ENCODE peak calls at places on chromosome 13, in four cellular contexts. Z, F, L and H are unnamed samples. For H4K20me1 and H3K4me1, the result is how much of the 10 kb centered on the place peaks cover.

GRCh38 chr13:52164989-52165388 is 5.6 kb upstream of the NEK3 start:
- DNase-seq in F (peak), L (no peak), Z (no peak), H (no peak)

GRCh38 chr13:58999851-59000250 is 1163.9 kb downstream of the DIAPH3 start:
- DNase-seq in F (peak), Z (no peak), L (no peak), H (no peak)

GRCh38 chr13:73428137-73428536 is 369.3 kb downstream of the KLF5 start:
- DNase-seq in Z (no peak), F (no peak), L (no peak), H (peak)

GRCh38 chr13:77062097-77062496 is 35.1 kb upstream of the FBXL3 start:
- DNase-seq in Z (no peak), F (peak), L (no peak), H (peak)

GRCh38 chr13:22107549-22107948 is 436.7 kb downstream of the FGF9 start:
- DNase-seq in F (no peak), Z (no peak), L (no peak), H (peak)

GRCh38 chr13:43285891-43286602 is 262.7 kb downstream of the DNAJC15 start:
- DNase-seq in Z (no peak), L (peak), F (no peak), H (peak)

GRCh38 chr13:52109096-52109495 is 19.8 kb downstream of the NEK5 start:
- DNase-seq in F (no peak), L (no peak), Z (no peak), H (no peak)

GRCh38 chr13:48580185-48580803 is 47.4 kb upstream of the RCBTB2 start:
- DNase-seq in L (peak), Z (peak), F (peak), H (peak)

GRCh38 chr13:23321534-23322241 is 111.8 kb downstream of the SACS start:
- DNase-seq in F (peak), Z (no peak), L (no peak), H (peak)

GRCh38 chr13:38395505-38395803 is 45.8 kb downstream of the UFM1 start:
- DNase-seq in L (no peak), F (no peak), Z (no peak), H (peak)

GRCh38 chr13:30713133-30713532 is 22.2 kb upstream of the ALOX5AP start:
- DNase-seq in Z (no peak), L (no peak), F (peak), H (no peak)

GRCh38 chr13:24660023-24660806 is 20.0 kb upstream of the ATP12A start:
- DNase-seq in F (no peak), Z (no peak), L (no peak), H (peak)

GRCh38 chr13:59856281-59856810 is 307.4 kb downstream of the DIAPH3 start:
- DNase-seq in Z (no peak), F (peak), L (no peak), H (no peak)

GRCh38 chr13:39038569-39038898 is 278 bp downstream of the NHLRC3 start:
- DNase-seq in L (no peak), F (no peak), Z (peak), H (peak)

GRCh38 chr13:45367995-45368394 is 27.0 kb upstream of the TPT1 start:
- DNase-seq in Z (no peak), L (no peak), F (no peak), H (no peak)

GRCh38 chr13:104014803-104015645 is 948.8 kb upstream of the SLC10A2 start:
- DNase-seq in L (no peak), Z (no peak), F (peak), H (no peak)

GRCh38 chr13:43785166-43785680 is 1.5 kb downstream of the ENOX1 start:
- DNase-seq in L (peak), Z (no peak), F (peak), H (no peak)

GRCh38 chr13:97496511-97496910 is 62.5 kb downstream of the RAP2A start:
- DNase-seq in F (no peak), L (no peak), Z (no peak), H (no peak)

GRCh38 chr13:50400035-50400726 is 384.9 kb downstream of the KCNRG start:
- DNase-seq in Z (no peak), L (no peak), F (peak), H (no peak)

GRCh38 chr13:33111414-33112110 is 95.3 kb downstream of the KL start:
- DNase-seq in Z (no peak), F (peak), L (no peak), H (no peak)

DNA sequence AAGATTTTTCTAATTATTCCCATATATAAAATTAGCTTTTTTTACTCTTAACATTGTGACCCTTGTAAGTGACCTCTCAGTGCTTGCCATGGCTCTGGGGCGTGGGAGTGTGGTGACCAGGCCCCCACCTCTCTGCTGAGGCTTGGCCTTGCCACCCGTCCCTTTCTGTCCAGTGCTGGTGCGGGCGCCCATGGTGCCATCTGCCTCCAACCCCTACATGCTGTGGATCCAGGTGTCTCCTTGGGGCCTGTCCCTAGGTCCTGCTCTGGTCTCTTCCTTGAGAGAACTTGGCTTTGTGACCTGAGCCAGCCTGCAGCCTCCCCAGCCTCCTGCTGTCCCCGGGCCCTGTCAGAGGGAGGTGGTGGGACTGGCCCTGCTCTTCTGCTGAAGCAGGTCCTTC is 27.4 kb downstream of the TFDP1 start:
- DNase-seq in F (no peak), L (no peak), Z (no peak), H (no peak)
- H4K20me1 ChIP-seq in F (under half), L (half or more), Z (under half), H (under half)

DNA sequence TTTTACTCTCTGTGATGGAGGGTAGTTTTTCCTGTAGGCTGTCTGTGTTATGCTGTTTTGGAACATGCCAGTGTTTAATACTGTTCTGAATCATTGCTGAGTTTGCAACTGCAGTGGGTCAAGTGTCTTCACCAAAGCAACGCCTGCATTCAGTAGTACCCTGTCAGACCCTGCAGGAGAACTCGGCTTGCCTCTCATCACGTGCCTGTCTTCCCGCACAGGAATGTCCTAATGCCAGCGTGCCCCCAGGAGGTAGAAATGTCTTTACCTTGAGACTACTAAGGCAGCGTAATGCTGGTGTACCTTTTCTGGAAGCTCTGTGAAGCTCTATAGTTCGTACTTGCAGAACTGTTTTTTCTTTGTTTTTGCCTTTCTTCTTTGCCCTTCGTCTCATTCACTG is 42.3 kb downstream of the POLR1D start:
- DNase-seq in F (no peak), Z (no peak), L (peak), H (no peak)
- TF ChIP-seq CTCF in F (no peak), Z (no peak), L (no peak), H (no peak)

GRCh38 chr13:99867535-99868271 is 103.9 kb downstream of the ZIC5 start:
- DNase-seq in L (no peak), F (no peak), Z (no peak), H (no peak)
- H3K4me1 ChIP-seq in L (half or more), F (under half), Z (under half), H (under half)

DNA sequence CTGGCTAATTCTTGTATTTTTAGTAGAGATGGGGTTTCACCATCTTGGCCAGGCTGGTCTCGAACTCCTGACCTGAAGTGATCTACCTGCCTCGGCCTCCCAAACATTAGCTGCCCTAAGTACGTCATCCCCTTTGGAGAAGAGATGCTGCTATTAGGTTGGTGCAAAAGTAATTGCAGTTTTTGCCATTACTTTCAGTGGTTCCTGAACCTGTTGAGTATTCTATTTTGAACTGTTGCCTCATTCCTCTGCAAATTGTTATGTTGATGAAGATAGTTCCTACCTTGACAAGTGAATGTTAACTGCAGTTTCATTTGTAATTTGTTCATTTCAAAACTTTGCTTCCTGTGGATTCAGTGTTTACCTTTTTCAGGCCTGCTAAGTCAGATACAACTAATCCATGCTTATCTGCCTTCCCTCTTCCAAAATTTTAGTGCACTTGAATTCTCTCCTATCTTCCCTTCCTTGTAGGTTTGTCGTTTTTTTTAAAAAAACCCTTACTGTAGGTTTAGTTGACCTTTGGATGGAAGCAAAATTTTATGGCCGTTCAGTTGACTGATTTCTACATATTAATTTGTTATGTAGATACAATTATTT is 24.0 kb downstream of the ZMYM2 start:
- DNase-seq in L (no peak), Z (no peak), F (no peak), H (no peak)
- H4K20me1 ChIP-seq in L (half or more), Z (under half), F (under half), H (under half)

GRCh38 chr13:89361909-89362308 is 1690.7 kb downstream of the SLITRK5 start:
- DNase-seq in Z (no peak), L (no peak), F (peak), H (peak)
- TF ChIP-seq CTCF in Z (peak), L (peak), F (peak), H (peak)

GRCh38 chr13:109154146-109154545 is 524.7 kb downstream of the MYO16 start:
- DNase-seq in Z (no peak), F (no peak), L (no peak), H (peak)
- H3K4me1 ChIP-seq in Z (under half), F (under half), L (under half), H (half or more)

GRCh38 chr13:47249296-47249695 is 352.4 kb upstream of the HTR2A start:
- DNase-seq in L (no peak), Z (no peak), F (no peak), H (peak)
- H4K20me1 ChIP-seq in L (under half), Z (under half), F (under half), H (under half)

DNA sequence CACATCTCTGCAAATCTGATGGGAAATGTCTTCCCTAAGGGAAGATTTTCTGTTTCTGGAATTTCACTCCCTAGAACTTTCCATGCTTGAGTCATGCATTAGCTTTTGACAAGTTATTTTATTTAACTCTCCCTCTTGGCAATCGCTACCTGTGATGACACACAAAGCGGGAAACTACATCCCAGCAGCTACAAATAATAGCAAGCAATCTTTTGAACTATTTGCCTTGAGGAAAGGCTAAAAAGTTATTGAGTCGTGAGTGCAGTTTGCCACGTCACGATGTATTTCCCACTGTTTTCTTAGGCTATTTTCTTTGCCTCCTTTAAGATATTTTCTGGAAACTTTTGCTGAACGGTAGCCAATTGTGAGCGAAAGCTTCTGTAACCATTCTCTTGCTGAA is 353.3 kb upstream of the HTR2A start:
- DNase-seq in L (no peak), F (no peak), Z (no peak), H (peak)
- TF ChIP-seq CTCF in L (no peak), F (no peak), Z (no peak), H (no peak)